ENCODE peak calls at places on chromosomes 6 and 20, in nine cellular contexts. A is SW 1271, O is HFFc6, F is Kasumi-1, B is substantia nigra, R is GM04504, D is HS-27A, U is neuronal stem cell, Y is HEK293T. Q is an unnamed sample.

GRCh38 chr6:11248974-11249761 is 16.7 kb upstream of the NEDD9 start:
- DNase-seq in A (no peak), O (no peak), F (no peak), B (no peak), R (no peak), D (no peak), U (no peak), Y (no peak), Q (no peak)

GRCh38 chr6:89430563-89430962 is 2.4 kb upstream of the ANKRD6 start:
- DNase-seq in A (no peak), O (no peak), F (no peak), B (no peak), R (no peak), D (no peak), U (no peak), Y (peak), Q (peak)

GRCh38 chr6:20661721-20662120 is 127.5 kb downstream of the CDKAL1 start:
- DNase-seq in A (no peak), O (no peak), F (no peak), B (no peak), R (no peak), D (no peak), U (no peak), Y (no peak), Q (no peak)

GRCh38 chr6:15987569-15987968 is 141.3 kb upstream of the MYLIP start:
- DNase-seq in A (no peak), O (no peak), F (no peak), B (no peak), R (no peak), D (no peak), U (no peak), Y (no peak), Q (no peak)

GRCh38 chr6:97215157-97215769 is 67.8 kb downstream of the MMS22L start:
- DNase-seq in A (no peak), O (peak), F (peak), B (peak), R (peak), D (peak), U (peak), Y (peak), Q (peak)

GRCh38 chr6:71531006-71531405 is 242.4 kb downstream of the OGFRL1 start:
- DNase-seq in A (no peak), O (no peak), F (no peak), B (no peak), R (peak), D (no peak), U (no peak), Y (no peak), Q (no peak)

GRCh38 chr20:38888059-38888831 is 38.0 kb upstream of the FAM83D start:
- DNase-seq in A (no peak), O (no peak), F (no peak), B (peak), R (no peak), D (no peak), U (no peak), Y (no peak), Q (no peak)

GRCh38 chr20:63253065-63253437 is 1.2 kb downstream of the NKAIN4 start:
- DNase-seq in A (no peak), O (no peak), F (no peak), B (no peak), R (no peak), D (no peak), U (no peak), Y (no peak), Q (no peak)

GRCh38 chr6:35833534-35833933 is 28.4 kb downstream of the LHFPL5 start:
- DNase-seq in A (no peak), O (peak), F (no peak), B (no peak), R (peak), D (no peak), U (no peak), Y (no peak), Q (no peak)

GRCh38 chr6:25972128-25972527 is 9.5 kb downstream of the TRIM38 start:
- DNase-seq in A (no peak), O (no peak), F (no peak), B (no peak), R (no peak), D (no peak), U (no peak), Y (no peak), Q (no peak)

GRCh38 chr6:170208651-170209353 is 82.1 kb downstream of the DLL1 start:
- DNase-seq in A (no peak), O (no peak), F (no peak), B (no peak), R (no peak), D (no peak), U (no peak), Y (no peak), Q (no peak)

GRCh38 chr6:42017021-42017643 is 33.2 kb upstream of the TAF8 start:
- DNase-seq in A (no peak), O (peak), F (peak), B (no peak), R (peak), D (peak), U (no peak), Y (no peak), Q (no peak)

GRCh38 chr20:22495172-22495571 is 89.2 kb downstream of the FOXA2 start:
- DNase-seq in A (no peak), O (no peak), F (no peak), B (no peak), R (no peak), D (no peak), U (no peak), Y (no peak), Q (no peak)

GRCh38 chr6:137044366-137045220 is at the start of gene IL20RA:
- DNase-seq in A (no peak), O (no peak), F (no peak), B (no peak), R (no peak), D (no peak), U (peak), Y (no peak), Q (peak)

GRCh38 chr6:99933129-99933528 is 60.9 kb downstream of the MCHR2 start:
- DNase-seq in A (peak), O (peak), F (no peak), B (no peak), R (peak), D (peak), U (no peak), Y (no peak), Q (no peak)

GRCh38 chr6:134657751-134658522 is 292.0 kb downstream of the ALDH8A1 start:
- DNase-seq in A (no peak), O (no peak), F (no peak), B (no peak), R (no peak), D (no peak), U (no peak), Y (no peak), Q (no peak)

GRCh38 chr6:34056301-34056700 is 89.6 kb downstream of the GRM4 start:
- DNase-seq in A (no peak), O (peak), F (no peak), B (no peak), R (peak), D (no peak), U (peak), Y (peak), Q (peak)